ENCODE peak calls at places on chromosomes 4 and X, in ten cellular contexts. S is BJ, F is cardiac fibroblast, M is ovary, H is cardiac muscle cell, Q is fibroblast of mammary gland, J is OCI-LY7, I is endodermal cell, C is GM12878, Z is ascending aorta. R is an unnamed sample.

GRCh38 chr4:2570551-2571222 is 34.2 kb downstream of the FAM193A start:
- DNase-seq in C (peak), S (no peak), F (no peak), Q (no peak), H (no peak), Z (no peak), J (no peak), I (no peak), M (no peak), R (peak)

GRCh38 chr4:76641758-76642157 is 206.7 kb downstream of the SHROOM3 start:
- DNase-seq in Z (no peak), J (no peak), S (no peak), I (no peak), F (no peak), H (no peak), M (no peak), Q (no peak), C (no peak), R (no peak)

GRCh38 chrX:138710311-138710791 is 1.2 kb downstream of the FGF13 start:
- DNase-seq in H (no peak), I (peak), M (peak), Z (no peak), J (no peak), S (no peak), Q (no peak), C (no peak), F (no peak), R (no peak)

GRCh38 chr4:23822181-23822580 is 67.7 kb downstream of the PPARGC1A start:
- DNase-seq in M (no peak), J (no peak), I (no peak), Q (peak), C (no peak), F (no peak), S (no peak), H (no peak), Z (no peak), R (no peak)

GRCh38 chr4:136442447-136442846 is 1089.8 kb downstream of the PCDH18 start:
- DNase-seq in H (no peak), M (no peak), C (no peak), Z (no peak), Q (no peak), F (no peak), I (no peak), J (no peak), S (no peak), R (no peak)

GRCh38 chr4:41009411-41009810 is 204.9 kb downstream of the APBB2 start:
- DNase-seq in S (no peak), J (no peak), Q (peak), C (no peak), I (no peak), F (no peak), Z (no peak), H (peak), M (no peak), R (no peak)

GRCh38 chr4:89995006-89995405 is 100.4 kb downstream of the MMRN1 start:
- DNase-seq in J (no peak), Q (no peak), M (no peak), Z (no peak), I (no peak), S (no peak), F (no peak), C (no peak), H (no peak), R (no peak)

GRCh38 chr4:156362581-156362980 is 408.9 kb upstream of the CTSO start:
- DNase-seq in S (peak), M (no peak), I (no peak), J (no peak), Q (peak), Z (no peak), C (no peak), H (peak), F (no peak), R (no peak)

GRCh38 chrX:120144178-120144844 is 14.1 kb upstream of the RHOXF2 start:
- DNase-seq in Q (peak), I (no peak), M (peak), Z (no peak), S (no peak), F (peak), C (no peak), H (peak), J (no peak), R (no peak)

GRCh38 chr4:141977433-141977832 is 341.1 kb downstream of the IL15 start:
- DNase-seq in J (no peak), I (no peak), F (no peak), Z (no peak), S (no peak), H (no peak), C (no peak), Q (no peak), M (no peak), R (no peak)

GRCh38 chr4:61527886-61528285 is 327.8 kb downstream of the ADGRL3 start:
- DNase-seq in S (no peak), F (no peak), C (no peak), Z (no peak), H (no peak), I (no peak), Q (no peak), J (no peak), M (no peak), R (no peak)

GRCh38 chr4:2927016-2927695 is 36.0 kb downstream of the NOP14 start:
- DNase-seq in C (no peak), F (no peak), H (no peak), J (no peak), S (no peak), Q (no peak), I (no peak), Z (no peak), M (no peak), R (no peak)

GRCh38 chrX:106599411-106599810 is 12.4 kb upstream of the RADX start:
- DNase-seq in S (no peak), H (no peak), Q (no peak), J (no peak), I (no peak), Z (no peak), C (no peak), M (no peak), F (no peak), R (no peak)

GRCh38 chrX:42485621-42486020 is 292.3 kb downstream of the PPP1R2C start:
- DNase-seq in F (no peak), C (no peak), Q (peak), J (no peak), I (no peak), H (no peak), Z (no peak), M (no peak), S (no peak), R (no peak)

GRCh38 chr4:182975806-182976205 is 58.6 kb upstream of the DCTD start:
- DNase-seq in C (peak), M (no peak), J (no peak), S (peak), H (peak), Z (no peak), I (no peak), F (peak), Q (peak), R (peak)

GRCh38 chrX:115639481-115639880 is 78.5 kb downstream of the PLS3 start:
- DNase-seq in M (no peak), J (no peak), F (no peak), Q (no peak), S (no peak), Z (no peak), C (no peak), I (no peak), H (no peak), R (no peak)

GRCh38 chrX:133847595-133847994 is 137.8 kb downstream of the GPC3 start:
- DNase-seq in C (no peak), J (no peak), F (no peak), Z (no peak), Q (no peak), H (no peak), S (no peak), I (no peak), M (no peak), R (no peak)

GRCh38 chrX:23854122-23854521 is 53.6 kb downstream of the APOO start:
- DNase-seq in Z (no peak), C (no peak), Q (no peak), S (no peak), F (peak), M (no peak), H (peak), I (no peak), J (no peak), R (no peak)

GRCh38 chr4:189800545-189801088 is 140.1 kb upstream of the FRG1 start:
- DNase-seq in Z (no peak), F (no peak), H (no peak), I (no peak), J (no peak), S (no peak), C (no peak), M (no peak), Q (no peak), R (no peak)

GRCh38 chr4:52704133-52704532 is 45.0 kb upstream of the USP46 start:
- DNase-seq in H (peak), Z (no peak), I (no peak), S (no peak), C (no peak), F (peak), J (no peak), M (no peak), Q (peak), R (no peak)

GRCh38 chr4:134126161-134126560 is 75.4 kb downstream of the PABPC4L start:
- DNase-seq in H (no peak), I (no peak), S (no peak), C (no peak), M (no peak), Q (no peak), Z (no peak), J (no peak), F (no peak), R (no peak)

GRCh38 chr4:88318751-88319350 is 34.5 kb upstream of the PPM1K start:
- DNase-seq in F (no peak), C (no peak), Z (no peak), H (no peak), M (no peak), S (no peak), J (no peak), I (no peak), Q (no peak), R (no peak)

GRCh38 chr4:52750819-52751348 is 341 bp downstream of the ERVMER34-1 start:
- DNase-seq in Z (no peak), M (peak), Q (peak), C (no peak), S (no peak), F (peak), H (no peak), J (no peak), I (no peak), R (no peak)

GRCh38 chrX:118348186-118348810 is 2.4 kb downstream of the WDR44 start:
- DNase-seq in F (no peak), S (no peak), I (no peak), M (no peak), C (no peak), J (no peak), Z (no peak), Q (no peak), H (no peak), R (no peak)

GRCh38 chr4:156991161-156991560 is 19.6 kb upstream of the PDGFC start:
- DNase-seq in F (no peak), J (no peak), H (no peak), I (no peak), S (no peak), Q (no peak), Z (no peak), M (no peak), C (no peak), R (no peak)

GRCh38 chrX:41599507-41599906 is 89.3 kb upstream of the GPR34 start:
- DNase-seq in Q (no peak), F (no peak), J (no peak), H (no peak), S (no peak), C (no peak), M (no peak), I (no peak), Z (no peak), R (no peak)

GRCh38 chr4:118280501-118281218 is 72.1 kb downstream of the PRSS12 start:
- DNase-seq in F (peak), H (peak), I (peak), C (peak), J (peak), Z (no peak), M (peak), S (no peak), Q (peak), R (no peak)

GRCh38 chr4:145375416-145375815 is 106.2 kb upstream of the SMAD1 start:
- DNase-seq in I (no peak), Z (no peak), S (no peak), H (no peak), F (no peak), M (peak), C (no peak), Q (no peak), J (no peak), R (peak)

GRCh38 chr4:158630893-158631292 is 40.8 kb downstream of the C4orf46 start:
- DNase-seq in F (peak), H (peak), Z (no peak), J (no peak), I (no peak), S (no peak), Q (peak), C (no peak), M (no peak), R (no peak)

GRCh38 chrX:71577682-71578081 is 555 bp upstream of the GCNA start:
- DNase-seq in J (no peak), Q (no peak), C (no peak), H (peak), M (no peak), I (no peak), F (no peak), Z (no peak), S (no peak), R (no peak)

GRCh38 chr4:86846921-86847320 is 2.3 kb downstream of the SLC10A6 start:
- DNase-seq in F (peak), C (no peak), S (peak), H (no peak), I (no peak), M (no peak), J (no peak), Q (peak), Z (no peak), R (no peak)
- H3K4me3 ChIP-seq in F (no peak), C (no peak), S (no peak), H (no peak), I (no peak), M (no peak), J (no peak), Q (no peak), Z (no peak), R (no peak)

DNA sequence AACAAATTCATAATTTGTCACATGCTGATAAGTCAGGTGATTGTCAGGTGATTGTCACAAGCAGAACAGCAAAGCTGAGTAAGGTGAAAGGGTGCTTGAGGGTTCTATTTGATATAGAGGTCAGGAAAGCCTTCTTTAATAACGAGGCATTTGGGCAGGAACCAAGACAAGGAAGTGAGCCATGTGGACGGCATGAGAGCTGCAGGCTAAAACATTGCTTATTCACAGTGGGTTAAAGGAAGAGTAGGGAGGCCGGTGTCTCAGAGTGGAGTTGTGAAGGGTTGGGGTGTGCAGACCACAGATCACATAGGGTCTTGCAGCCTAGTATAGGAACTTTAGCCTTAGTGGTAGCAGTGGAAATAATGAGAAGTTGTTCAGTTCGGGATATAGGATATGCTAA is 31.3 kb upstream of the CYP2U1 start:
- DNase-seq in C (no peak), F (no peak), Q (no peak), I (no peak), H (no peak), J (no peak), Z (no peak), M (no peak), S (no peak), R (no peak)
- TF ChIP-seq CTCF in C (no peak), F (no peak), Q (no peak), I (peak), H (no peak), J (no peak), Z (no peak), M (no peak), S (no peak), R (no peak)

GRCh38 chrX:53684415-53685192 is 1.9 kb downstream of the HUWE1 start:
- DNase-seq in H (no peak), J (no peak), Q (no peak), S (no peak), C (no peak), F (no peak), Z (no peak), I (no peak), M (no peak), R (no peak)

GRCh38 chrX:53683556-53684414 is 2.7 kb downstream of the HUWE1 start:
- DNase-seq in S (peak), I (peak), C (peak), Q (peak), M (peak), J (peak), F (peak), H (peak), Z (peak), R (peak)

GRCh38 chrX:53678667-53679066 is 7.9 kb downstream of the HUWE1 start:
- DNase-seq in Z (no peak), S (no peak), F (peak), H (peak), Q (peak), J (no peak), M (no peak), C (no peak), I (no peak), R (no peak)

GRCh38 chrX:53682885-53683555 is 3.5 kb downstream of the HUWE1 start:
- DNase-seq in F (peak), M (no peak), S (no peak), I (peak), C (no peak), J (peak), Z (no peak), Q (peak), H (peak), R (no peak)

DNA sequence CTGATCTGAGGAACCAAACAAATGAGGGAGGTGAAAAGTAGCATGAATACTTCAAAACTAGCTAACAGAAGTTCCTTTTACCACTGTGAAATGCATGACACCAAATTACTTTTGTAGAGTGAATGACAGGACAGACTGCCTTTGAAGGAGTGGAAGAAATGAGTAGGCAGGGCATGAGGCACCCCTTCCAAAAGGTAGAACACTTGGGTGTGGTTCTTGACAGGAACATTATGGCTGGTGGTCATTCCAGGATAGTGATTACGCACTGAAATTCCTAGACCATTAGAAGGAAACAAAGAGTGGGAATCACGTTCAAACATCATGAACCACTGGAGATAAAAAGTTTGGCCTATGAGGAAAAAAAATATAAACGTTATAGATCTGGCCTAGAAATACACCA is 4.9 kb downstream of the HUWE1 start:
- DNase-seq in M (no peak), S (no peak), F (peak), Z (no peak), C (no peak), J (no peak), H (peak), Q (peak), I (no peak), R (no peak)
- H3K4me3 ChIP-seq in M (no peak), S (no peak), F (no peak), Z (no peak), C (peak), J (peak), H (no peak), Q (no peak), I (peak), R (no peak)

GRCh38 chr4:63563288-63564014 is 845.8 kb downstream of the TECRL start:
- DNase-seq in H (no peak), S (no peak), J (no peak), I (peak), C (no peak), M (no peak), F (no peak), Z (no peak), Q (no peak), R (no peak)
- TF ChIP-seq CTCF in H (no peak), S (no peak), J (no peak), I (peak), C (peak), M (no peak), F (no peak), Z (no peak), Q (no peak), R (no peak)

GRCh38 chr4:153518001-153518400 is 51.8 kb downstream of the TMEM131L start:
- DNase-seq in I (no peak), C (no peak), Q (no peak), J (no peak), S (no peak), M (peak), H (no peak), F (no peak), Z (no peak), R (no peak)
- H3K4me3 ChIP-seq in I (no peak), C (peak), Q (no peak), J (no peak), S (no peak), M (no peak), H (no peak), F (no peak), Z (no peak), R (peak)

GRCh38 chrX:74520896-74521295 is 93.5 kb downstream of the RLIM start:
- DNase-seq in S (no peak), I (no peak), J (no peak), F (no peak), Q (no peak), C (no peak), M (no peak), Z (no peak), H (no peak), R (no peak)

GRCh38 chrX:74521961-74522833 is 92.2 kb downstream of the RLIM start:
- DNase-seq in F (peak), Q (peak), H (peak), C (no peak), M (no peak), Z (no peak), I (no peak), J (no peak), S (peak), R (no peak)

GRCh38 chrX:74520291-74520690 is 94.1 kb downstream of the RLIM start:
- DNase-seq in Z (no peak), Q (no peak), S (no peak), J (no peak), C (no peak), M (no peak), F (no peak), H (no peak), I (no peak), R (no peak)

GRCh38 chrX:74523224-74523623 is 91.2 kb downstream of the RLIM start:
- DNase-seq in Q (peak), C (no peak), F (peak), I (no peak), Z (no peak), H (peak), S (no peak), J (no peak), M (no peak), R (no peak)

GRCh38 chrX:74519870-74520269 is 94.6 kb downstream of the RLIM start:
- DNase-seq in J (no peak), F (no peak), M (no peak), Z (no peak), Q (peak), H (no peak), C (no peak), I (no peak), S (no peak), R (no peak)
- TF ChIP-seq CTCF in J (no peak), F (no peak), M (no peak), Z (no peak), Q (no peak), H (no peak), C (no peak), I (no peak), S (no peak), R (no peak)

GRCh38 chrX:31225819-31226218 is 154.0 kb upstream of the FTHL17 start:
- DNase-seq in J (no peak), F (no peak), M (no peak), I (no peak), H (no peak), S (no peak), Z (no peak), Q (no peak), C (no peak), R (no peak)
- H3K4me3 ChIP-seq in J (no peak), F (no peak), M (no peak), I (no peak), H (no peak), S (no peak), Z (no peak), Q (no peak), C (no peak), R (no peak)

R was measured in GM06990.